ENCODE peak calls at places on chromosomes 1 and 21, in eight cellular contexts. U is heart right ventricle; G is body of pancreas; B is lower lobe of right lung; K is left lung; M is upper lobe of right lung; F is naive thymus-derived CD4-positive, alpha-beta T cell; J is upper lobe of left lung. X is an unnamed sample.

GRCh38 chr1:116477428-116477827 is 93.4 kb downstream of the CD58 start:
- ATAC-seq in F (no peak), B (no peak), J (no peak), K (no peak), M (no peak), G (peak; percentile 71), U (peak; percentile 56), X (no peak)

GRCh38 chr1:160623860-160624259 is 23.0 kb downstream of the SLAMF1 start:
- ATAC-seq in U (no peak), F (no peak), K (no peak), B (no peak), J (no peak), M (no peak), G (no peak), X (no peak)

GRCh38 chr1:183515002-183515689 is 42.8 kb downstream of the SMG7 start:
- ATAC-seq in K (peak; percentile 66), M (no peak), G (no peak), B (no peak), F (no peak), J (no peak), U (no peak), X (no peak)

GRCh38 chr1:28631713-28632112 is 11.2 kb downstream of the TAF12 start:
- ATAC-seq in G (no peak), K (no peak), M (no peak), U (no peak), B (no peak), J (no peak), F (no peak), X (no peak)

GRCh38 chr1:45787905-45788304 is 15.5 kb upstream of the MAST2 start:
- ATAC-seq in M (peak; percentile 93), K (peak; percentile 31), J (peak; percentile 62), U (no peak), B (peak; percentile 79), F (no peak), G (no peak), X (no peak)

GRCh38 chr1:20588634-20589225 is at the start of gene CDA:
- ATAC-seq in F (peak; percentile 48), U (peak; percentile 35), B (peak; percentile 56), M (peak; percentile 61), J (peak; percentile 28), K (peak; percentile 47), G (no peak), X (peak; percentile 11)

GRCh38 chr1:26597629-26598039 is 68.1 kb downstream of the RPS6KA1 start:
- ATAC-seq in B (peak; percentile 48), M (peak; percentile 63), K (peak; percentile 75), U (no peak), G (peak; percentile 59), F (peak; percentile 61), J (peak; percentile 73), X (no peak)

GRCh38 chr1:64098436-64098835 is 105.0 kb upstream of the UBE2U start:
- ATAC-seq in M (no peak), B (no peak), G (no peak), K (no peak), U (peak; percentile 80), F (no peak), J (no peak), X (no peak)

GRCh38 chr1:17248781-17249180 is at the start of gene PADI3:
- ATAC-seq in J (no peak), U (no peak), B (no peak), F (no peak), M (no peak), G (no peak), K (no peak), X (no peak)

GRCh38 chr1:198183605-198184004 is 26.8 kb downstream of the NEK7 start:
- ATAC-seq in J (no peak), F (no peak), B (no peak), G (no peak), M (no peak), K (no peak), U (no peak), X (no peak)

GRCh38 chr1:79785964-79786363 is 779.4 kb upstream of the ADGRL4 start:
- ATAC-seq in B (no peak), U (no peak), F (no peak), G (peak; percentile 30), J (no peak), M (no peak), K (no peak), X (no peak)

GRCh38 chr1:233075045-233075444 is 124.6 kb downstream of the NTPCR start:
- ATAC-seq in U (no peak), G (no peak), F (no peak), M (no peak), K (peak; percentile 38), J (no peak), B (no peak), X (no peak)

GRCh38 chr1:197195100-197195499 is 48.6 kb upstream of the ASPM start:
- ATAC-seq in B (no peak), K (no peak), G (no peak), J (no peak), U (no peak), F (no peak), M (no peak), X (no peak)

GRCh38 chr1:241944300-241944699 is 13.3 kb upstream of the BECN2 start:
- ATAC-seq in M (no peak), G (no peak), B (no peak), U (no peak), J (no peak), F (no peak), K (no peak), X (no peak)

GRCh38 chr1:36305915-36306209 is 306 bp upstream of the SH3D21 start:
- ATAC-seq in B (peak; percentile 46), K (peak; percentile 47), M (peak; percentile 20), F (no peak), J (peak; percentile 1), G (no peak), U (no peak), X (no peak)

GRCh38 chr1:186271032-186271431 is 104.0 kb downstream of the TPR start:
- ATAC-seq in G (no peak), U (no peak), M (no peak), F (no peak), K (no peak), J (no peak), B (no peak), X (no peak)

GRCh38 chr1:43836267-43836951 is 97.2 kb upstream of the ARTN start:
- ATAC-seq in G (no peak), M (peak; percentile 37), J (peak; percentile 9), U (peak; percentile 75), K (peak; percentile 22), F (peak; percentile 75), B (peak; percentile 49), X (no peak)

GRCh38 chr21:45513003-45513706 is 29.1 kb downstream of the SLC19A1 start:
- ATAC-seq in K (peak; percentile 81), B (peak; percentile 80), G (peak; percentile 61), U (peak; percentile 9), J (no peak), M (peak; percentile 72), F (peak; percentile 20), X (no peak)

GRCh38 chr1:182061597-182061996 is at the start of gene ZNF648:
- ATAC-seq in M (no peak), K (no peak), F (no peak), B (no peak), G (no peak), J (no peak), U (no peak), X (no peak)

GRCh38 chr21:39204134-39204533 is 20.9 kb upstream of the PSMG1 start:
- ATAC-seq in B (no peak), G (no peak), J (no peak), U (no peak), M (no peak), K (no peak), F (no peak), X (no peak)

GRCh38 chr1:213931804-213932203 is 56.0 kb upstream of the PROX1 start:
- ATAC-seq in U (no peak), J (no peak), B (no peak), K (no peak), G (no peak), F (no peak), M (no peak), X (no peak)

GRCh38 chr1:243595527-243596206 is 254.4 kb downstream of the AKT3 start:
- ATAC-seq in G (no peak), U (no peak), J (no peak), K (no peak), M (no peak), F (peak; percentile 58), B (no peak), X (no peak)

GRCh38 chr21:37130971-37131370 is 57.9 kb downstream of the TTC3 start:
- ATAC-seq in F (no peak), G (no peak), B (no peak), U (no peak), M (no peak), J (no peak), K (no peak), X (no peak)

DNA sequence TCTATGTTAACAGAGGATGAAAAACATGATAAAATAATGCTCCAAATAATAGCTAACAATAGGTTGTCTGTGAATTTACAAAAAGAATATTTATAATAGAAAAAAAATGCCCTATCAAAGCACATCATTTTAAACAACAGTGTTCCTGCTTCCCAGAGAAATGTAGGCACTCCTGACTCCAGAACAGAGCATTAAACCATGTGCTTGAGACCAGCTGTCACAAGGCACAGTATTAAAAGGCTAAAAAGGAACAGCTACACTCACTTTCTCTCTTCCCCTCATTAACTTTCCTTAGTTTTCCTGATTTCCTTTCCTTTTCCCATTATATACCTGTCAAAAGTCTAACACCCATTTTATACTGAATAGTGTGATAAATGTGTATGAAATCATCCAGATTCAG is 10.9 kb downstream of the VAV3 start:
- ATAC-seq in U (no peak), M (no peak), F (no peak), B (no peak), J (no peak), G (no peak), K (no peak), X (no peak)
- H3K4me1 ChIP-seq in U (peaks cover 16% of the 10 kb centered on the region), M (peaks cover 10% of the 10 kb centered on the region), F (no peaks in the 10 kb centered on the region), B (peaks cover 21% of the 10 kb centered on the region), J (peaks cover 13% of the 10 kb centered on the region), G (no peaks in the 10 kb centered on the region), K (no peaks in the 10 kb centered on the region), X (peaks cover 3% of the 10 kb centered on the region)

GRCh38 chr1:228334954-228335353 is 71.7 kb downstream of the TRIM11 start:
- ATAC-seq in F (no peak), G (no peak), U (no peak), K (no peak), M (no peak), J (no peak), B (no peak), X (no peak)
- H3K4me1 ChIP-seq in F (no peaks in the 10 kb centered on the region), G (no peaks in the 10 kb centered on the region), U (no peaks in the 10 kb centered on the region), K (no peaks in the 10 kb centered on the region), M (no peaks in the 10 kb centered on the region), J (no peaks in the 10 kb centered on the region), B (no peaks in the 10 kb centered on the region), X (no peaks in the 10 kb centered on the region)

GRCh38 chr1:41762251-41762650 is 156.5 kb downstream of the HIVEP3 start:
- ATAC-seq in G (no peak), M (no peak), F (no peak), B (no peak), K (no peak), U (no peak), J (no peak), X (no peak)
- H3K4me1 ChIP-seq in G (no peaks in the 10 kb centered on the region), M (peaks cover 27% of the 10 kb centered on the region), F (no peaks in the 10 kb centered on the region), B (peaks cover 37% of the 10 kb centered on the region), K (peaks cover 6% of the 10 kb centered on the region), U (peaks cover 14% of the 10 kb centered on the region), J (peaks cover 17% of the 10 kb centered on the region), X (no peaks in the 10 kb centered on the region)

GRCh38 chr1:168180148-168180524 is 1.4 kb downstream of the TIPRL start:
- ATAC-seq in U (no peak), J (no peak), G (no peak), K (no peak), F (no peak), M (no peak), B (no peak), X (no peak)
- H3K4me1 ChIP-seq in U (peaks cover 9% of the 10 kb centered on the region), J (peaks cover 10% of the 10 kb centered on the region), G (peaks cover 7% of the 10 kb centered on the region), K (no peaks in the 10 kb centered on the region), F (peaks cover 16% of the 10 kb centered on the region), M (peaks cover 9% of the 10 kb centered on the region), B (peaks cover 20% of the 10 kb centered on the region), X (no peaks in the 10 kb centered on the region)